ENCODE peak calls at places on chromosomes 12 and 14, in seven cellular contexts. H, E, T, U, Z, X and R are unnamed samples.

GRCh38 chr14:61537567-61538463 is 157.5 kb upstream of the HIF1A start:
- DNase-seq in X (no peak), H (no peak), U (no peak), E (peak), T (no peak), Z (peak), R (no peak)

GRCh38 chr14:50139192-50139591 is 22.8 kb upstream of the VCPKMT start:
- DNase-seq in Z (no peak), U (no peak), H (no peak), E (peak), X (no peak), T (no peak), R (no peak)

GRCh38 chr14:101781240-101782061 is 19.9 kb downstream of the PPP2R5C start:
- DNase-seq in X (no peak), U (no peak), E (no peak), H (no peak), Z (no peak), T (peak), R (no peak)

GRCh38 chr14:91252901-91253794 is 8.6 kb upstream of the GPR68 start:
- DNase-seq in H (no peak), Z (no peak), T (peak), E (no peak), X (no peak), U (peak), R (peak)

GRCh38 chr14:100393362-100393761 is 70.2 kb downstream of the SLC25A47 start:
- DNase-seq in T (no peak), Z (no peak), E (no peak), U (no peak), H (no peak), X (no peak), R (no peak)

GRCh38 chr12:115638753-115639666 is 638.5 kb downstream of the MED13L start:
- DNase-seq in Z (no peak), U (no peak), X (no peak), T (peak), H (no peak), E (no peak), R (no peak)

GRCh38 chr14:59829941-59830734 is 40.4 kb downstream of the RTN1 start:
- DNase-seq in T (no peak), H (no peak), U (no peak), Z (no peak), X (no peak), E (no peak), R (no peak)

GRCh38 chr12:99282670-99283069 is 364.9 kb upstream of the GARIN6 start:
- DNase-seq in E (no peak), T (no peak), Z (no peak), X (no peak), U (no peak), H (no peak), R (no peak)

GRCh38 chr14:54691525-54692260 is 124.8 kb downstream of the SAMD4A start:
- DNase-seq in T (peak), X (peak), E (peak), Z (peak), H (peak), U (peak), R (peak)

GRCh38 chr12:130068741-130069140 is 93.5 kb upstream of the FZD10 start:
- DNase-seq in H (no peak), U (no peak), T (no peak), Z (no peak), X (no peak), E (no peak), R (no peak)

GRCh38 chr14:58765375-58765774 is 127.6 kb downstream of the DACT1 start:
- DNase-seq in Z (no peak), U (no peak), H (no peak), E (no peak), X (no peak), T (no peak), R (no peak)

GRCh38 chr14:70785556-70785955 is 23.8 kb downstream of the MAP3K9 start:
- DNase-seq in H (no peak), U (no peak), X (no peak), E (no peak), T (no peak), Z (no peak), R (no peak)

GRCh38 chr14:21840765-21841164 is 167.1 kb upstream of the OR4E1 start:
- DNase-seq in U (no peak), T (no peak), E (no peak), X (no peak), Z (no peak), H (no peak), R (no peak)

DNA sequence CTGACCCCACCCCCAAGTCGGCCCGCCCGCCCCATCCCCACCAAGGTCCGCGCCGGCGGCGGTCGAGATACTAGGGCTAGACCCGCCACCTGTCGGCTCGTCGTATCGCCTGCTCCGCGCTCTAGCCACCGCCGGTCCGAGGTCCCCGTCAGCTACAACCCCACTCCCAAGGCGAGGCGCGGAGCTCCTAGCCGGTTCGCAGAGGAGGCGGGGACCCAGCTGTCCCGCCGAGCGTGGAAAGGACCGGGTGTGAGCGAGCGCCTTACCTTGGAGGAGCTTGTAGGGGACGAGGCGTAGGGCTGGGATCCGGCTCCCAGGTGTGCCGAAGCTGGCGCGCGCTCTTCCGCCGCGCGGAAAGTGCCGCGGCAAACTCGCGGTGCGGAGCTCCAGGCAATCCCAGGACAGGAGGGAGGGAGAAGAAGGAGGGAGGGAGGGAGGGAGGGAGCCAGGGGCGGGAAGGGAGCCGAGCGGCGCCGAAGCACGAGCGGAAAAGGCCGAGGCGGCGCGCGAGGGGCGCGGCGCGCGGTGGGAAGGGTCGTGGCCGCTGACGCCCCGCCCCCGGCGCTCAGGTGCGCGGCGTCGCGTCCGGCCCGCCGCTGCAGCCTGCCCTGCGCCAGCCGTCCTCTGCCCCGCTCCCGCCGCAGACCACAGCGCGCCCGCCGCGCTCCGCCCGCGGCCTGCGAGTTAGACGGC is at the start of gene PAWR:
- DNase-seq in X (peak), Z (peak), T (peak), E (peak), H (peak), U (peak), R (peak)
- TF ChIP-seq CTCF in X (no peak), Z (peak), T (no peak), E (peak), H (peak), U (no peak), R (no peak)

GRCh38 chr14:102826751-102827675 is 49.8 kb downstream of the TRAF3 start:
- DNase-seq in X (no peak), E (no peak), Z (no peak), H (no peak), T (no peak), U (no peak), R (no peak)
- TF ChIP-seq CTCF in X (no peak), E (no peak), Z (no peak), H (no peak), T (no peak), U (no peak), R (no peak)

GRCh38 chr12:127779301-127780045 is 487.5 kb upstream of the TMEM132C start:
- DNase-seq in T (no peak), E (peak), H (no peak), Z (no peak), X (no peak), U (no peak), R (no peak)
- TF ChIP-seq CTCF in T (no peak), E (no peak), H (no peak), Z (no peak), X (no peak), U (no peak), R (no peak)

DNA sequence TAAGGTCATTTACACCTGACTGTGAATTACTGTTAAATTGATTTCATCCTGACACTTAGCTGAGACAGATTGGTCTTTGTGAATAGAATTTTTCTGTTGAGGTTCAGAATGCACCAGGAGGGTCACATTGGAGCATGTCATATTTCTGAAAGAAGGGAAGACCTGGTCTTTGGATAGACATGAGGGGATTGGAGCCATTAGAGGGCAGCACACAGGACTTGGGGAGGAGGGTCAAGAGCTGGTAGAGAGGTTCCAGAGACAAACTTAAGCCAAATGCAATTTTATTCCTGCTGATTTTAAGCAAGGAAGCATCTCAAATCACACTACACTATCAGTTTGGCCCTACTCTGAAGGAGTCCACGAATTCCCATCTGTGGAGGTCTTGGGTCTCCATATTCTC is 41.1 kb downstream of the GUCY2C start:
- DNase-seq in H (no peak), E (no peak), T (no peak), Z (no peak), U (no peak), X (no peak), R (no peak)
- TF ChIP-seq CTCF in H (no peak), E (no peak), T (no peak), Z (no peak), U (no peak), X (no peak), R (no peak)

GRCh38 chr12:30301291-30301690 is 394.4 kb downstream of the IPO8 start:
- DNase-seq in E (no peak), X (no peak), Z (no peak), H (no peak), T (no peak), U (no peak), R (no peak)

DNA sequence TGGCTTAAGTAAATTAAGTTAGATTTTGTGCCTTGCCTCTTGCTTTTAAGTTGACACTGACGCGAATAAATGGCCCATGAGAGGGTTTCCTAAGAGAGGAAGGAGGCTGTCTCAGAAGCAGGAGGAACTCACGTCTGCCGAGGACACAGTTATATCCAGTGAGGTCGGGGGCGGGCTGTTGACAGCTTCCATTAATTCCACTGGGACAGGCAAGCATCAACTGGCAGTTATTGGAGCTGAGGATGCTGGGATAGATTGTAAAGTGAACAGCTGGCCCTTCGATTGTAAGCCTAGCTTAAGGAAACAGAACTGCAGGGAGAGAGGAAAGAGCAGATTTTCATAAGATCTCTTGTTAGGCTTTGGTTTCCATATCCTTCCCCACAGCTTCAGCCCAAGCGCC is 399.2 kb downstream of the IPO8 start:
- DNase-seq in E (no peak), H (no peak), Z (no peak), X (no peak), T (no peak), U (peak), R (no peak)
- TF ChIP-seq CTCF in E (no peak), H (no peak), Z (no peak), X (no peak), T (no peak), U (no peak), R (no peak)

GRCh38 chr12:95623554-95624170 is 72.4 kb upstream of the USP44 start:
- DNase-seq in T (peak), E (peak), H (peak), Z (peak), U (peak), X (peak), R (no peak)
- TF ChIP-seq CTCF in T (peak), E (peak), H (peak), Z (peak), U (peak), X (no peak), R (peak)

GRCh38 chr12:93466625-93467350 is 526 bp upstream of the MRPL42 start:
- DNase-seq in Z (no peak), U (no peak), E (no peak), X (no peak), T (no peak), H (no peak), R (no peak)

GRCh38 chr12:93461503-93461902 is 5.8 kb upstream of the MRPL42 start:
- DNase-seq in H (no peak), Z (no peak), E (no peak), U (no peak), T (no peak), X (no peak), R (no peak)

GRCh38 chr12:93468008-93468371 is 676 bp downstream of the MRPL42 start:
- DNase-seq in X (no peak), T (no peak), Z (no peak), H (no peak), E (no peak), U (no peak), R (no peak)

GRCh38 chr12:93469386-93469785 is 2.1 kb downstream of the MRPL42 start:
- DNase-seq in X (no peak), U (no peak), E (no peak), Z (no peak), T (no peak), H (no peak), R (no peak)

GRCh38 chr12:93467351-93468007 is at the start of gene MRPL42:
- DNase-seq in Z (peak), E (peak), H (peak), X (peak), U (peak), T (peak), R (peak)
- TF ChIP-seq CTCF in Z (peak), E (peak), H (peak), X (no peak), U (peak), T (peak), R (peak)

GRCh38 chr14:105168093-105168420 is 519 bp downstream of the JAG2 start:
- DNase-seq in X (no peak), U (no peak), H (no peak), E (no peak), T (no peak), Z (no peak), R (no peak)

GRCh38 chr14:105167303-105168092 is 1.1 kb downstream of the JAG2 start:
- DNase-seq in H (no peak), U (no peak), X (no peak), T (peak), Z (no peak), E (no peak), R (no peak)

GRCh38 chr14:105169776-105170655 is 1.4 kb upstream of the JAG2 start:
- DNase-seq in E (no peak), T (no peak), U (no peak), Z (no peak), H (no peak), X (no peak), R (no peak)

GRCh38 chr14:105168496-105168978 is at the start of gene JAG2:
- DNase-seq in T (peak), Z (no peak), X (no peak), U (peak), H (no peak), E (no peak), R (no peak)

DNA sequence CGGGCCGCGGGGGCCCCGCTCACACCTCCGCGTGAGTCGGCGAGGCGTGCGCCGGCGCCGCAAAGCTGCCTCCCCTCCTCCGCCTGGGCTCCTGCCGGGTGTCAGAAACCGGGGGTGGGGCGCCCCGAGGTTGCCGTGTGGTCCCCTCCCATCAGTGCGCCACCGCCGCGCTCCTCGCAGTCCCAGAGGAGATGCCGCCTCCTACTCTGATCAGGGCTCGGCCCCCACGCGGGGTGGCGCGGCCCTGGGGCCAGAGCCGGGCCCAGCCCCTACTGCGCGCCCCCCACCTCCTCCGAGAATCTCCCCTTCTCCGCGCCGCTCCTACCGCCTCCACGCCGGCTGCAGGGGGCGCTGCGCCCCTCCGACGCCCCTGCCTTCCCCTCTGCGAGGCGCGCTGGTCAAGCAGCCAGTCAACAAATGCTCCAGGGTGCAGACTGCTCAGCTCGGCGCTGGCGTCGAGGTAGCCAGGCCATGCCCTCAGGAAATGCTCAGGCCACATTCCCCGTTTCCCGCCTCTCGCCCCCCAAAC is 467 bp upstream of the JAG2 start:
- DNase-seq in H (no peak), Z (no peak), E (no peak), X (no peak), U (no peak), T (peak), R (no peak)
- TF ChIP-seq CTCF in H (peak), Z (peak), E (no peak), X (no peak), U (peak), T (peak), R (peak)

DNA sequence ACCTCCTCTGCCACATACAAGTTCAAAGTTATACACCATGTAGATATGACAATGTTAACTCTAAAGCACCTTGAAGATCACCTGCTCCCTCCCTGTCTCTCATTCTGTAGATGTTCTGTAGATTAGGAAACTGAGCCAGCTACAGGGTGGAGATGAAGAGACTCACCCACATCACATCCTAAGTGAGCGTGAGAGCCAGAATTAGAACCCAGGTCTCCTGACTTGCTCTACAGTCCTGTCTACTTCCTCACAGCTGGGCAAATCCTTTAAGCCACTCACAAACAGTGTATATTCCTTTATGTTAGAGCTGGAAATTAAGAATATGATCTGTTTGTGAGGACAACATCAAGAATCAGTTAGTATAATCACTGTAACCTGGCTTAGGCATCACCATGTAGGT is 1.8 kb downstream of the APPL2 start:
- DNase-seq in E (no peak), U (no peak), H (no peak), Z (no peak), T (no peak), X (no peak), R (no peak)
- TF ChIP-seq CTCF in E (no peak), U (no peak), H (no peak), Z (no peak), T (no peak), X (no peak), R (no peak)

GRCh38 chr14:51370758-51371386 is 130.8 kb downstream of the TMX1 start:
- DNase-seq in X (no peak), U (peak), H (no peak), T (no peak), E (peak), Z (no peak), R (no peak)

GRCh38 chr14:51368721-51369163 is 128.7 kb downstream of the TMX1 start:
- DNase-seq in X (no peak), T (no peak), E (peak), U (no peak), Z (peak), H (peak), R (no peak)

GRCh38 chr14:51365241-51365940 is 125.3 kb downstream of the TMX1 start:
- DNase-seq in U (no peak), X (no peak), Z (no peak), H (no peak), E (no peak), T (no peak), R (no peak)

GRCh38 chr14:51367600-51367931 is 127.5 kb downstream of the TMX1 start:
- DNase-seq in X (no peak), T (no peak), H (peak), Z (peak), E (peak), U (no peak), R (no peak)

GRCh38 chr14:51369814-51370213 is 129.8 kb downstream of the TMX1 start:
- DNase-seq in T (peak), U (peak), Z (no peak), E (no peak), X (no peak), H (no peak), R (no peak)
- TF ChIP-seq CTCF in T (peak), U (peak), Z (no peak), E (peak), X (no peak), H (no peak), R (no peak)